ENCODE peak calls at places on chromosomes 5 and 9, in four cellular contexts. One of them, this sample, is unnamed.
A peak's percentile ranks its signal among the peaks of the same experiment; 100 is the strongest.

GRCh38 chr5:11504794-11505193 is 399.5 kb downstream of the CTNND2 start:
- DNase-seq in IMR-90: no peak
- DNase-seq in SK-N-SH: no peak
- DNase-seq in GM23338: no peak
- DNase-seq in this sample: no peak

GRCh38 chr5:122759740-122760139 is 15.1 kb upstream of the SNX2 start:
- DNase-seq in IMR-90: no peak
- DNase-seq in GM23338: no peak
- DNase-seq in SK-N-SH: no peak
- DNase-seq in this sample: no peak

GRCh38 chr5:1312993-1313833 is 18.3 kb upstream of the TERT start:
- DNase-seq in IMR-90: no peak
- DNase-seq in SK-N-SH: no peak
- DNase-seq in GM23338: no peak
- DNase-seq in this sample: no peak

GRCh38 chr5:112186401-112186990 is 232.6 kb downstream of the EPB41L4A start:
- DNase-seq in GM23338: peak; percentile 70
- DNase-seq in IMR-90: peak; percentile 53
- DNase-seq in SK-N-SH: peak; percentile 44
- DNase-seq in this sample: peak; percentile 44

GRCh38 chr9:18457498-18457897 is 16.5 kb upstream of the ADAMTSL1 start:
- DNase-seq in SK-N-SH: no peak
- DNase-seq in GM23338: no peak
- DNase-seq in IMR-90: peak; percentile 42
- DNase-seq in this sample: no peak

GRCh38 chr9:33190021-33190420 is 22.9 kb upstream of the B4GALT1 start:
- DNase-seq in IMR-90: no peak
- DNase-seq in GM23338: no peak
- DNase-seq in SK-N-SH: no peak
- DNase-seq in this sample: no peak

GRCh38 chr9:116837038-116837998 is 150.2 kb downstream of the TRIM32 start:
- DNase-seq in GM23338: peak; percentile 28
- DNase-seq in IMR-90: no peak
- DNase-seq in SK-N-SH: no peak
- DNase-seq in this sample: no peak

GRCh38 chr9:130144703-130145102 is 27.5 kb upstream of the NCS1 start:
- DNase-seq in GM23338: no peak
- DNase-seq in IMR-90: no peak
- DNase-seq in SK-N-SH: no peak
- DNase-seq in this sample: no peak

GRCh38 chr9:36623280-36623679 is 50.6 kb downstream of the MELK start:
- DNase-seq in GM23338: no peak
- DNase-seq in IMR-90: peak; percentile 54
- DNase-seq in SK-N-SH: no peak
- DNase-seq in this sample: no peak

GRCh38 chr9:34084562-34084961 is 35.9 kb upstream of the UBAP2 start:
- DNase-seq in IMR-90: no peak
- DNase-seq in GM23338: no peak
- DNase-seq in SK-N-SH: no peak
- DNase-seq in this sample: no peak

GRCh38 chr5:69007086-69007672 is 86.6 kb upstream of the SLC30A5 start:
- DNase-seq in IMR-90: no peak
- DNase-seq in GM23338: no peak
- DNase-seq in SK-N-SH: peak; percentile 49
- DNase-seq in this sample: no peak

GRCh38 chr5:36770125-36770524 is 106.4 kb upstream of the NIPBL start:
- DNase-seq in IMR-90: no peak
- DNase-seq in SK-N-SH: no peak
- DNase-seq in GM23338: no peak
- DNase-seq in this sample: no peak

GRCh38 chr5:124599048-124599973 is 147.1 kb downstream of the ZNF608 start:
- DNase-seq in SK-N-SH: peak; percentile 56
- DNase-seq in GM23338: no peak
- DNase-seq in IMR-90: peak; percentile 61
- DNase-seq in this sample: peak; percentile 98

GRCh38 chr9:71668717-71669116 is 99.6 kb downstream of the CEMIP2 start:
- DNase-seq in SK-N-SH: no peak
- DNase-seq in GM23338: no peak
- DNase-seq in IMR-90: no peak
- DNase-seq in this sample: no peak

GRCh38 chr5:98454904-98455303 is 318.6 kb upstream of the RGMB start:
- DNase-seq in IMR-90: peak; percentile 97
- DNase-seq in SK-N-SH: no peak
- DNase-seq in GM23338: no peak
- DNase-seq in this sample: peak; percentile 80
- TF ChIP-seq CTCF in IMR-90: peak; percentile 44
- TF ChIP-seq CTCF in SK-N-SH: peak; percentile 56
- TF ChIP-seq CTCF in GM23338: no peak
- TF ChIP-seq CTCF in this sample: peak; percentile 4

GRCh38 chr9:127546125-127546832 is 65.8 kb upstream of the STXBP1 start:
- DNase-seq in IMR-90: no peak
- DNase-seq in GM23338: no peak
- DNase-seq in SK-N-SH: no peak
- DNase-seq in this sample: peak; percentile 37
- H3K4me1 ChIP-seq in IMR-90: peaks cover 59% of the 10 kb centered on the region
- H3K4me1 ChIP-seq in GM23338: peaks cover 6% of the 10 kb centered on the region
- H3K4me1 ChIP-seq in SK-N-SH: peaks cover 27% of the 10 kb centered on the region
- H3K4me1 ChIP-seq in this sample: peaks cover 39% of the 10 kb centered on the region

GRCh38 chr5:75234251-75234650 is 2.4 kb downstream of the ANKRD31 start:
- DNase-seq in GM23338: no peak
- DNase-seq in IMR-90: no peak
- DNase-seq in SK-N-SH: no peak
- DNase-seq in this sample: no peak

GRCh38 chr5:75236322-75237316 is at the start of gene ANKRD31:
- DNase-seq in IMR-90: peak; percentile 66
- DNase-seq in SK-N-SH: peak; percentile 96
- DNase-seq in GM23338: peak; percentile 84
- DNase-seq in this sample: peak; percentile 71

GRCh38 chr5:75239681-75240080 is 3.0 kb upstream of the ANKRD31 start:
- DNase-seq in IMR-90: no peak
- DNase-seq in SK-N-SH: no peak
- DNase-seq in GM23338: peak; percentile 88
- DNase-seq in this sample: no peak

DNA sequence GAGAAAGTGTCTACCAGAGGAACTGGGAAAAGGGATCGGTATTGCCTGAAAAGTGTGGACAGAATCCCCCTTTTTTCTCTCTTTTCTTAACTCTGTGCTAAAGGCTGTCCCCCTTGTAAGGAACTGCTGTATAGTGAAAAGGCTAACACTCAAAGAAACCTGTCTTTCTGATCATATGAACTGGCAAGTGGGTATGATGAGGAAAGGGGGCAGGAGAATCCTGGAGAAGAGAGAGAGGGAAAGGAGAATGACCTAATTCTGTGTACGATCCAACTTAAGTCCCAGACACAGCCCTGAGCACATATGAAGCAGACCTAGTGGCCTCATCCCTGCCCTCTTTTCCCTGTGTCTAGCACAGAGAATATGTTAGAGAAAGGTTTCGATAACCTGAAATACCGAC is 967 bp downstream of the ANKRD31 start:
- DNase-seq in IMR-90: no peak
- DNase-seq in GM23338: no peak
- DNase-seq in SK-N-SH: peak; percentile 11
- DNase-seq in this sample: no peak
- H2AFZ ChIP-seq in IMR-90: no peak overlapping the region
- H2AFZ ChIP-seq in GM23338: peak overlapping the region; percentile 53
- H2AFZ ChIP-seq in SK-N-SH: peak overlapping the region; percentile 98
- H2AFZ ChIP-seq in this sample: peak overlapping the region; percentile 11

GRCh38 chr5:119409235-119409815 is 43.0 kb upstream of the HSD17B4 start:
- DNase-seq in SK-N-SH: no peak
- DNase-seq in GM23338: no peak
- DNase-seq in IMR-90: no peak
- DNase-seq in this sample: no peak
- TF ChIP-seq CTCF in SK-N-SH: no peak
- TF ChIP-seq CTCF in GM23338: no peak
- TF ChIP-seq CTCF in IMR-90: no peak
- TF ChIP-seq CTCF in this sample: peak; percentile 4

DNA sequence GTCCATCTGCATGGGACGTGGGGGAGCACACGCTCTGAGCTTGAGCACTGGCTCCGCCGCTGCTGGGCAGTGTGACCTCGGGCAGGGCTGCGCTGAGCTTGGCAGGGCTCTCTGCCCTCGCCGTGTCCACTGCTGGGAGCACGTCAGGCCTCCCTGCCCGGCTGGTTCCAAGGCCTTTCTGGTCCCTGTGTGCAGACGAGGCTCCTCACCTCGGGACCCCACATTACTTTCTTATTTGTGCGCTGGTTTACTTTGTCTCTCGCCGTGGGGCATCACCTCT is 43.9 kb downstream of the RXRA start:
- DNase-seq in GM23338: no peak
- DNase-seq in IMR-90: no peak
- DNase-seq in SK-N-SH: no peak
- DNase-seq in this sample: no peak
- H3K4me1 ChIP-seq in GM23338: no peaks in the 10 kb centered on the region
- H3K4me1 ChIP-seq in IMR-90: peaks cover 24% of the 10 kb centered on the region
- H3K4me1 ChIP-seq in SK-N-SH: peaks cover 32% of the 10 kb centered on the region
- H3K4me1 ChIP-seq in this sample: peaks cover 16% of the 10 kb centered on the region